ENCODE peak calls at places on chromosomes 4 and X, in four cellular contexts. B is fibroblast of mammary gland; R is CD4-positive, alpha-beta T cell; A is pancreas. I is an unnamed sample.

GRCh38 chr4:183332447-183332846 is 10.2 kb upstream of the CLDN24 start:
- DNase-seq in B (no peak), A (no peak), R (no peak), I (no peak)

GRCh38 chrX:68914337-68914989 is 85.6 kb downstream of the EFNB1 start:
- DNase-seq in R (no peak), A (no peak), B (no peak), I (no peak)

GRCh38 chr4:1367230-1367935 is 20.4 kb downstream of the UVSSA start:
- DNase-seq in A (no peak), B (no peak), R (no peak), I (no peak)

GRCh38 chrX:45602151-45602550 is 401.5 kb upstream of the DIPK2B start:
- DNase-seq in R (no peak), A (no peak), B (peak), I (peak)

GRCh38 chr4:107034982-107035710 is 967 bp downstream of the DKK2 start:
- DNase-seq in A (peak), R (no peak), B (peak), I (peak)

GRCh38 chrX:1246816-1247215 is 21.8 kb upstream of the CSF2RA start:
- DNase-seq in A (peak), B (peak), R (peak), I (peak)

GRCh38 chr4:39825090-39825489 is 127.2 kb downstream of the UBE2K start:
- DNase-seq in B (no peak), A (no peak), R (no peak), I (no peak)

GRCh38 chr4:6331018-6331417 is 61.4 kb downstream of the WFS1 start:
- DNase-seq in R (no peak), A (no peak), B (peak), I (peak)

GRCh38 chrX:107715331-107716044 is 60.1 kb downstream of the TSC22D3 start:
- DNase-seq in B (peak), A (no peak), R (peak), I (peak)

GRCh38 chr4:1403177-1403583 is 3.1 kb downstream of the NKX1-1 start:
- DNase-seq in R (no peak), B (no peak), A (peak), I (no peak)

GRCh38 chrX:31845003-31845402 is 773.2 kb upstream of the FTHL17 start:
- DNase-seq in R (no peak), A (no peak), B (no peak), I (no peak)

GRCh38 chr4:97493815-97494518 is 649.3 kb downstream of the STPG2 start:
- DNase-seq in R (no peak), A (no peak), B (no peak), I (no peak)

I was measured in EH.